ENCODE peak calls at places on chromosomes 11 and 22, in four cellular contexts. One of them, this sample, is unnamed.

GRCh38 chr22:42962295-42963230 is 52.4 kb downstream of the PACSIN2 start:
- DNase-seq in OCI-LY7: no peak
- DNase-seq in GM23248: peak
- DNase-seq in MM.1S: no peak
- DNase-seq in this sample: peak

GRCh38 chr11:65278351-65278750 is 16.6 kb downstream of the POLA2 start:
- DNase-seq in OCI-LY7: no peak
- DNase-seq in GM23248: no peak
- DNase-seq in MM.1S: no peak
- DNase-seq in this sample: no peak

GRCh38 chr11:118533769-118534729 is 3.1 kb downstream of the TMEM25 start:
- DNase-seq in OCI-LY7: no peak
- DNase-seq in GM23248: no peak
- DNase-seq in MM.1S: no peak
- DNase-seq in this sample: no peak

GRCh38 chr11:129950319-129951034 is 52.2 kb downstream of the PRDM10 start:
- DNase-seq in OCI-LY7: peak
- DNase-seq in GM23248: peak
- DNase-seq in MM.1S: no peak
- DNase-seq in this sample: peak

GRCh38 chr11:67352546-67353316 is 615 bp downstream of the POLD4 start:
- DNase-seq in OCI-LY7: peak
- DNase-seq in GM23248: peak
- DNase-seq in MM.1S: peak
- DNase-seq in this sample: no peak

GRCh38 chr11:65060913-65061408 is 2.6 kb upstream of the NAALADL1 start:
- DNase-seq in OCI-LY7: no peak
- DNase-seq in GM23248: peak
- DNase-seq in MM.1S: no peak
- DNase-seq in this sample: peak

GRCh38 chr11:27282141-27282590 is 80.8 kb downstream of the CCDC34 start:
- DNase-seq in OCI-LY7: no peak
- DNase-seq in GM23248: peak
- DNase-seq in MM.1S: no peak
- DNase-seq in this sample: no peak

GRCh38 chr11:61838501-61838900 is 10.4 kb downstream of the FADS2 start:
- DNase-seq in OCI-LY7: no peak
- DNase-seq in GM23248: no peak
- DNase-seq in MM.1S: no peak
- DNase-seq in this sample: no peak

GRCh38 chr11:65779919-65780769 is 632 bp downstream of the AP5B1 start:
- DNase-seq in OCI-LY7: peak
- DNase-seq in GM23248: peak
- DNase-seq in MM.1S: peak
- DNase-seq in this sample: peak

GRCh38 chr11:61146413-61146812 is 14.8 kb downstream of the VPS37C start:
- DNase-seq in OCI-LY7: no peak
- DNase-seq in GM23248: no peak
- DNase-seq in MM.1S: no peak
- DNase-seq in this sample: no peak

GRCh38 chr11:66676931-66677598 is 622 bp downstream of the RBM4B start:
- DNase-seq in OCI-LY7: no peak
- DNase-seq in GM23248: peak
- DNase-seq in MM.1S: no peak
- DNase-seq in this sample: peak

GRCh38 chr11:12175694-12176241 is 65.4 kb downstream of the MICAL2 start:
- DNase-seq in OCI-LY7: no peak
- DNase-seq in GM23248: peak
- DNase-seq in MM.1S: peak
- DNase-seq in this sample: peak

GRCh38 chr11:46260161-46260560 is 17.3 kb upstream of the CREB3L1 start:
- DNase-seq in OCI-LY7: no peak
- DNase-seq in GM23248: no peak
- DNase-seq in MM.1S: no peak
- DNase-seq in this sample: no peak

GRCh38 chr11:79090191-79090590 is 350.6 kb downstream of the TENM4 start:
- DNase-seq in OCI-LY7: no peak
- DNase-seq in GM23248: no peak
- DNase-seq in MM.1S: no peak
- DNase-seq in this sample: peak

GRCh38 chr22:22945195-22945594 is 57.6 kb downstream of the IGLL5 start:
- DNase-seq in OCI-LY7: no peak
- DNase-seq in GM23248: no peak
- DNase-seq in MM.1S: no peak
- DNase-seq in this sample: no peak

GRCh38 chr11:78649361-78650215 is 74.9 kb upstream of the NARS2 start:
- DNase-seq in OCI-LY7: no peak
- DNase-seq in GM23248: no peak
- DNase-seq in MM.1S: no peak
- DNase-seq in this sample: no peak

GRCh38 chr22:20239063-20239950 is 28.8 kb downstream of the RTN4R start:
- DNase-seq in OCI-LY7: no peak
- DNase-seq in GM23248: peak
- DNase-seq in MM.1S: no peak
- DNase-seq in this sample: no peak

GRCh38 chr11:94193288-94193687 is 64.6 kb downstream of the PANX1 start:
- DNase-seq in OCI-LY7: no peak
- DNase-seq in GM23248: peak
- DNase-seq in MM.1S: no peak
- DNase-seq in this sample: peak

GRCh38 chr11:32109138-32109537 is 18.3 kb downstream of the RCN1 start:
- DNase-seq in OCI-LY7: no peak
- DNase-seq in GM23248: no peak
- DNase-seq in MM.1S: no peak
- DNase-seq in this sample: no peak

GRCh38 chr11:64400096-64400495 is 41.1 kb downstream of the RPS6KA4 start:
- DNase-seq in OCI-LY7: no peak
- DNase-seq in GM23248: peak
- DNase-seq in MM.1S: no peak
- DNase-seq in this sample: peak

GRCh38 chr11:69378303-69379141 is 84.6 kb downstream of the MYEOV start:
- DNase-seq in OCI-LY7: no peak
- DNase-seq in GM23248: no peak
- DNase-seq in MM.1S: no peak
- DNase-seq in this sample: no peak

GRCh38 chr11:17403977-17404759 is 15.7 kb upstream of the KCNJ11 start:
- DNase-seq in OCI-LY7: peak
- DNase-seq in GM23248: peak
- DNase-seq in MM.1S: no peak
- DNase-seq in this sample: peak

GRCh38 chr11:65132988-65133700 is 1.2 kb downstream of the SYVN1 start:
- DNase-seq in OCI-LY7: peak
- DNase-seq in GM23248: peak
- DNase-seq in MM.1S: peak
- DNase-seq in this sample: peak

GRCh38 chr11:72334651-72335050 is 90.7 kb upstream of the PHOX2A start:
- DNase-seq in OCI-LY7: no peak
- DNase-seq in GM23248: no peak
- DNase-seq in MM.1S: no peak
- DNase-seq in this sample: no peak

GRCh38 chr22:27491888-27492287 is 309.7 kb downstream of the MN1 start:
- DNase-seq in OCI-LY7: no peak
- DNase-seq in GM23248: no peak
- DNase-seq in MM.1S: no peak
- DNase-seq in this sample: no peak

GRCh38 chr11:76329084-76329648 is 51.8 kb downstream of the THAP12 start:
- DNase-seq in OCI-LY7: no peak
- DNase-seq in GM23248: no peak
- DNase-seq in MM.1S: no peak
- DNase-seq in this sample: no peak

GRCh38 chr11:67468056-67468455 is 995 bp downstream of the TMEM134 start:
- DNase-seq in OCI-LY7: peak
- DNase-seq in GM23248: peak
- DNase-seq in MM.1S: no peak
- DNase-seq in this sample: peak

GRCh38 chr22:38751422-38752346 is 4.1 kb downstream of the SUN2 start:
- DNase-seq in OCI-LY7: peak
- DNase-seq in GM23248: no peak
- DNase-seq in MM.1S: peak
- DNase-seq in this sample: peak

GRCh38 chr22:36215976-36216375 is 14.4 kb upstream of the APOL4 start:
- DNase-seq in OCI-LY7: no peak
- DNase-seq in GM23248: no peak
- DNase-seq in MM.1S: no peak
- DNase-seq in this sample: no peak

GRCh38 chr11:68840661-68841653 is 759 bp downstream of the CPT1A start:
- DNase-seq in OCI-LY7: peak
- DNase-seq in GM23248: peak
- DNase-seq in MM.1S: peak
- DNase-seq in this sample: no peak

GRCh38 chr11:70206226-70206785 is 3.2 kb downstream of the FADD start:
- DNase-seq in OCI-LY7: no peak
- DNase-seq in GM23248: no peak
- DNase-seq in MM.1S: no peak
- DNase-seq in this sample: no peak

GRCh38 chr11:31887180-31887579 is 76.1 kb upstream of the PAX6 start:
- DNase-seq in OCI-LY7: no peak
- DNase-seq in GM23248: no peak
- DNase-seq in MM.1S: no peak
- DNase-seq in this sample: no peak

GRCh38 chr11:115193931-115194797 is 310.1 kb downstream of the CADM1 start:
- DNase-seq in OCI-LY7: peak
- DNase-seq in GM23248: no peak
- DNase-seq in MM.1S: peak
- DNase-seq in this sample: no peak

GRCh38 chr11:12884751-12885318 is 124.3 kb upstream of the RASSF10 start:
- DNase-seq in OCI-LY7: no peak
- DNase-seq in GM23248: peak
- DNase-seq in MM.1S: no peak
- DNase-seq in this sample: no peak

GRCh38 chr11:17542249-17542648 is 2.0 kb downstream of the USH1C start:
- DNase-seq in OCI-LY7: no peak
- DNase-seq in GM23248: no peak
- DNase-seq in MM.1S: no peak
- DNase-seq in this sample: no peak

GRCh38 chr11:6578134-6578533 is 25.3 kb downstream of the RRP8 start:
- DNase-seq in OCI-LY7: no peak
- DNase-seq in GM23248: no peak
- DNase-seq in MM.1S: no peak
- DNase-seq in this sample: no peak

GRCh38 chr11:58958500-58958899 is 19.2 kb downstream of the GLYATL1 start:
- DNase-seq in OCI-LY7: peak
- DNase-seq in GM23248: peak
- DNase-seq in MM.1S: peak
- DNase-seq in this sample: no peak

GRCh38 chr11:17827006-17827405 is 92.4 kb downstream of the KCNC1 start:
- DNase-seq in OCI-LY7: no peak
- DNase-seq in GM23248: no peak
- DNase-seq in MM.1S: no peak
- DNase-seq in this sample: no peak

DNA sequence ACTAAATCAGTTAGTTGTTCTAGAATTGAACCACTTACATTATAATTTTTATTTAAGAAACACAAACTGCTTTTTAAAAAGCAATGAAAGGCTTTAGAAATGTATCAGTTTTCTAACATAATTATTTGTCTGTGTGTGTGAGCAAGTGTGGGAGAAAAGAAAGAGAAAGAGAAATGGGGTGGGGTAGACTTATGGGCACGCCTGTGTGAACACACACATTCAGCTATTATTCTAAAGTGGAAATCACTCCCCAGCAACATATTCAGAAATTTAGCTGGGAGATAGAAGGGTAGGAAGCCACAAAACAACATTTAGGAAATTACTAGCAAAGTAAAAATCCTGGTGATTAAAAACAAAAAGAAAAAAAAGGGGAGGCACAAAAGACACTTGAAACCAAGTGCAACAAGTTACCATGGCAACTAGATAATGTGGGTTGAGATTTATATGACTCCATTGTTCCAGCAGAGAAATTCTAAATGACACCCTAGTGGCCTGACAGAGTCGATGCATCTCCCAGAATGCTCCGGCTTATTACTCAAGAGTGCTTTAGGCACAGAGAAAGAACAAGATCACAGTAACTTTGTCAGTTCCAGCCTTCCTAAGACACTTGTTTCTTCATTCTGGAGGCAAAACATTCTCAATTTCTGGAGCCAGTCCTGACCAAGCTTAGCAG is 444.6 kb downstream of the DLG2 start:
- DNase-seq in OCI-LY7: peak
- DNase-seq in GM23248: peak
- DNase-seq in MM.1S: peak
- DNase-seq in this sample: peak
- H2AFZ ChIP-seq in OCI-LY7: no peak
- H2AFZ ChIP-seq in GM23248: no peak
- H2AFZ ChIP-seq in MM.1S: no peak
- H2AFZ ChIP-seq in this sample: no peak

GRCh38 chr11:35927730-35928129 is 16.1 kb upstream of the LDLRAD3 start:
- DNase-seq in OCI-LY7: no peak
- DNase-seq in GM23248: peak
- DNase-seq in MM.1S: no peak
- DNase-seq in this sample: peak
- H2AFZ ChIP-seq in OCI-LY7: no peak
- H2AFZ ChIP-seq in GM23248: no peak
- H2AFZ ChIP-seq in MM.1S: no peak
- H2AFZ ChIP-seq in this sample: peak

GRCh38 chr22:50271011-50271394 is 823 bp upstream of the MAPK11 start:
- DNase-seq in OCI-LY7: no peak
- DNase-seq in GM23248: no peak
- DNase-seq in MM.1S: no peak
- DNase-seq in this sample: no peak
- H2AFZ ChIP-seq in OCI-LY7: no peak
- H2AFZ ChIP-seq in GM23248: no peak
- H2AFZ ChIP-seq in MM.1S: no peak
- H2AFZ ChIP-seq in this sample: no peak

GRCh38 chr22:24893341-24894070 is 53.0 kb downstream of the LHFPL7 start:
- DNase-seq in OCI-LY7: no peak
- DNase-seq in GM23248: no peak
- DNase-seq in MM.1S: no peak
- DNase-seq in this sample: no peak

GRCh38 chr22:24894998-24895397 is 51.5 kb downstream of the LHFPL7 start:
- DNase-seq in OCI-LY7: no peak
- DNase-seq in GM23248: peak
- DNase-seq in MM.1S: peak
- DNase-seq in this sample: peak

DNA sequence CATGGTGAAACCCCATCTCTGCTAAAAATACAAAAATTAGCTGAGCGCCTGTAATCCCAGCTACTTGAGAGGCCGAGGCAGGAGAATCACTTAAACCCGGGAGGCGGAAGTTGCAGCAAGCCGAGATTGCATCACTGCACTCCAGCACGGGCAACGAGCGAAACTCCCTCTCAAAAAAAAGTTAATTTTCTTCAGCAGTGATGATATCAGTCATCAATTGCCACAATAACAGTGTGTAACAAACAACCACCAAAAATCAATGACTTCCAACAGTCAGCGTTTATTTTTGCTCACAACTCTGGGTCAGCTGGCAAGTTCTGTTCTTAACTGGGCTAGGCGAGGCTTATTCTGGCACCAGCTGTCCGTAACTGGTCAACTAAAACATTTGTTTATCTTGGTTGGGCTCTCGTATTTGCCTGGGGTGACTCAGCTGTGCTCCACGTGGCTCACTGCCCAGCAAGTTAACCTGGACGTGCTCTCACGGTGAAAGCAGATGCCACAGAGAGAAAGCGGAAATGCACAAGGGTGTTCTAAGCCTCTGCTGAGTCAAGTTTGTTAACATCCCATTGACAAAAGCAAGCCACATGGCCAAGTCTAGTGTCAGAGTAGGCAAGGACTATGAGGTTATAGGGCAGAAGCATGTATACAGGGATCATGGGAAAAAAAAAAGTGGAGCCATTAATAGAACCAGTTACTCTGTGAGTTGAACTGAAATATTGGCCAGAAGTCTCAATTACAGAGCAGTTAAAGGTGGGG is 52.1 kb downstream of the LHFPL7 start:
- DNase-seq in OCI-LY7: no peak
- DNase-seq in GM23248: peak
- DNase-seq in MM.1S: peak
- DNase-seq in this sample: peak
- H2AFZ ChIP-seq in OCI-LY7: no peak
- H2AFZ ChIP-seq in GM23248: peak
- H2AFZ ChIP-seq in MM.1S: no peak
- H2AFZ ChIP-seq in this sample: peak

This sample was measured in mammary epithelial cell.